ENCODE peak calls at places on chromosomes 4 and X, in nine cellular contexts. K is colonic mucosa, X is left ventricle myocardium inferior, J is prostate gland, R is hepatocyte, Q is heart right ventricle, B is pancreas, Y is psoas muscle, G is astrocyte. W is an unnamed sample.
A peak's percentile ranks its signal among the peaks of the same experiment; 100 is the strongest.

GRCh38 chrX:132750312-132751042 is 208.0 kb downstream of the HS6ST2 start:
- DNase-seq in K (no peak), X (no peak), J (no peak), R (no peak), Q (no peak), B (no peak), Y (no peak), G (no peak), W (no peak)

GRCh38 chr4:115110191-115111166 is 2.9 kb downstream of the NDST4 start:
- DNase-seq in K (no peak), X (no peak), J (no peak), R (peak; percentile 28), Q (no peak), B (no peak), Y (no peak), G (no peak), W (peak; percentile 21)

GRCh38 chr4:106763044-106763443 is 273.1 kb downstream of the DKK2 start:
- DNase-seq in K (no peak), X (no peak), J (no peak), R (no peak), Q (peak; percentile 4), B (no peak), Y (no peak), G (peak; percentile 2), W (no peak)

GRCh38 chrX:126164689-126165400 is 1.2 kb downstream of the DCAF12L2 start:
- DNase-seq in K (no peak), X (no peak), J (no peak), R (no peak), Q (no peak), B (peak; percentile 72), Y (peak; percentile 48), G (no peak), W (no peak)

GRCh38 chrX:44344194-44344593 is 722 bp upstream of the EFHC2 start:
- DNase-seq in K (no peak), X (no peak), J (no peak), R (no peak), Q (no peak), B (no peak), Y (no peak), G (no peak), W (no peak)

GRCh38 chr4:54439831-54440243 is 210.7 kb downstream of the PDGFRA start:
- DNase-seq in K (peak; percentile 20), X (peak; percentile 17), J (no peak), R (no peak), Q (peak; percentile 36), B (no peak), Y (peak; percentile 52), G (peak; percentile 48), W (peak; percentile 52)

GRCh38 chr4:17694552-17694951 is 80.1 kb downstream of the MED28 start:
- DNase-seq in K (no peak), X (no peak), J (no peak), R (no peak), Q (no peak), B (no peak), Y (no peak), G (no peak), W (no peak)

GRCh38 chrX:15849555-15849954 is 5.1 kb downstream of the AP1S2 start:
- DNase-seq in K (no peak), X (no peak), J (no peak), R (peak; percentile 22), Q (no peak), B (no peak), Y (no peak), G (no peak), W (no peak)

GRCh38 chrX:123330229-123330942 is 146.3 kb downstream of the GRIA3 start:
- DNase-seq in K (no peak), X (no peak), J (no peak), R (no peak), Q (no peak), B (no peak), Y (no peak), G (peak; percentile 16), W (no peak)

GRCh38 chr4:4488405-4489404 is 53.1 kb downstream of the STX18 start:
- DNase-seq in K (peak; percentile 69), X (peak; percentile 36), J (peak; percentile 49), R (peak; percentile 87), Q (peak; percentile 63), B (no peak), Y (peak; percentile 61), G (peak; percentile 51), W (peak; percentile 78)

GRCh38 chr4:4485806-4486205 is 56.0 kb downstream of the STX18 start:
- DNase-seq in K (no peak), X (no peak), J (no peak), R (no peak), Q (no peak), B (no peak), Y (no peak), G (no peak), W (no peak)

GRCh38 chr4:4490816-4491215 is 51.0 kb downstream of the STX18 start:
- DNase-seq in K (no peak), X (no peak), J (no peak), R (no peak), Q (no peak), B (no peak), Y (no peak), G (no peak), W (no peak)

GRCh38 chr4:4490041-4490440 is 51.8 kb downstream of the STX18 start:
- DNase-seq in K (no peak), X (no peak), J (no peak), R (no peak), Q (no peak), B (no peak), Y (no peak), G (no peak), W (no peak)

GRCh38 chr4:4486969-4487368 is 54.9 kb downstream of the STX18 start:
- DNase-seq in K (no peak), X (no peak), J (no peak), R (no peak), Q (no peak), B (no peak), Y (no peak), G (no peak), W (no peak)
- H3K36me3 ChIP-seq in K (no peaks in the 10 kb centered on the region), X (no peaks in the 10 kb centered on the region), J (no peaks in the 10 kb centered on the region), R (no peaks in the 10 kb centered on the region), Q (no peaks in the 10 kb centered on the region), B (no peaks in the 10 kb centered on the region), Y (no peaks in the 10 kb centered on the region), G (no peaks in the 10 kb centered on the region), W (no peaks in the 10 kb centered on the region)

DNA sequence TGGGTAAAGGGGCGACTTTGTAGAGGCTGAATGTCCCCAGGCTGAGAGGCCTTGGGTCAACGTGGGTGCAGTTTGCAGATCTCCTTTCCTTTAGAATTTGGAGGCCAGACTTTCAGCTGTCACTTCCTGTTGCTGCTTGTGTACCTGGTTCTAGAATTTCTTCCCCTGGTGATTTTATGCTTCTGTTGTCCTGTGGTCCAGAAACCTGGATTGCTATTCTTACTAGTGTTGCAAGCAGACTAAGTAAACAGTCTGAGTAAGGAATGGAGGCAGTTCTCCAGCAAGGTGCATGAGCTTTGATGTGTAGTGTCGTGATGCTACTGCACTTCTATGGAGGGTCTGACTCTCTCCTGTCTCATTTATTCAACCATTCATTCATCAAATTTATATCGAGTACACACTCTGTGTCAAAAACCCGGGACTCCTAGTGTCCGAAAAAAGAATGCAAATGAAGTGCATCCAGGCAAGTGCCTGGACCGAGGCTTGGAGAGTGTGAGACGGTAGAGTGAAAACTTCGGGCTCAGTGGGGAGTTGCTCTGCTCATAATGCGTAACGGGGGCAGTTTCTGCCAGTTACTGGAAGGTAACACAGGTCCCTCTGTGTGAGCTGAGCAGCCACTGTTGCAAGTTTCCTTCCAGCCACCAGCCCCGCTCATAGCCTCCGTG is 83.3 kb downstream of the SORCS2 start:
- DNase-seq in K (no peak), X (no peak), J (no peak), R (no peak), Q (no peak), B (no peak), Y (no peak), G (no peak), W (no peak)
- TF ChIP-seq CTCF in K (no peak), X (no peak), J (no peak), R (no peak), Q (no peak), B (no peak), Y (no peak), G (peak; percentile 9), W (peak; percentile 15)

GRCh38 chr4:80420638-80421037 is 85.1 kb downstream of the CFAP299 start:
- DNase-seq in K (no peak), X (no peak), J (no peak), R (no peak), Q (no peak), B (no peak), Y (no peak), G (no peak), W (no peak)

GRCh38 chr4:80412322-80412721 is 76.8 kb downstream of the CFAP299 start:
- DNase-seq in K (no peak), X (no peak), J (no peak), R (no peak), Q (no peak), B (no peak), Y (no peak), G (no peak), W (no peak)

GRCh38 chr4:80419946-80420345 is 84.4 kb downstream of the CFAP299 start:
- DNase-seq in K (no peak), X (no peak), J (no peak), R (no peak), Q (no peak), B (no peak), Y (no peak), G (no peak), W (no peak)

GRCh38 chr4:80413096-80413495 is 77.6 kb downstream of the CFAP299 start:
- DNase-seq in K (no peak), X (no peak), J (no peak), R (peak; percentile 7), Q (no peak), B (no peak), Y (no peak), G (no peak), W (no peak)

GRCh38 chr4:80417019-80417418 is 81.5 kb downstream of the CFAP299 start:
- DNase-seq in K (no peak), X (no peak), J (no peak), R (no peak), Q (no peak), B (no peak), Y (no peak), G (no peak), W (no peak)
- H3K27ac ChIP-seq in K (no peak overlapping the region), X (no peak overlapping the region), J (no peak overlapping the region), R (no peak overlapping the region), Q (no peak overlapping the region), B (no peak overlapping the region), Y (no peak overlapping the region), G (no peak overlapping the region), W (no peak overlapping the region)

GRCh38 chr4:99084595-99084994 is 4.0 kb downstream of the ADH5 start:
- DNase-seq in K (no peak), X (no peak), J (no peak), R (no peak), Q (no peak), B (no peak), Y (no peak), G (no peak), W (no peak)
- H3K36me3 ChIP-seq in K (peaks cover 6% of the 10 kb centered on the region), X (peaks cover 59% of the 10 kb centered on the region), J (peaks cover 6% of the 10 kb centered on the region), R (peaks cover 4% of the 10 kb centered on the region), Q (no peaks in the 10 kb centered on the region), B (peaks cover 5% of the 10 kb centered on the region), Y (peaks cover 14% of the 10 kb centered on the region), G (peaks cover 42% of the 10 kb centered on the region), W (peaks cover 47% of the 10 kb centered on the region)